ENCODE peak calls at places on chromosomes 6 and 20, in six cellular contexts. T is OCI-LY7, H is astrocyte, D is psoas muscle, X is endodermal cell, S is heart left ventricle. J is an unnamed sample. For H3K9me3, the result is how much of the 10 kb centered on the place peaks cover.

GRCh38 chr6:43935921-43936320 is 165.9 kb downstream of the VEGFA start:
- DNase-seq in T (no peak), H (no peak), D (no peak), X (no peak), S (no peak), J (no peak)

GRCh38 chr6:6969761-6970223 is 138.0 kb upstream of the RREB1 start:
- DNase-seq in T (no peak), H (no peak), D (no peak), X (peak), S (no peak), J (peak)

GRCh38 chr6:36150283-36150682 is 20.0 kb downstream of the MAPK13 start:
- DNase-seq in T (no peak), H (no peak), D (no peak), X (no peak), S (no peak), J (no peak)

GRCh38 chr6:3644613-3645012 is 106.9 kb downstream of the PXDC1 start:
- DNase-seq in T (no peak), H (no peak), D (no peak), X (no peak), S (no peak), J (no peak)

GRCh38 chr6:170583736-170584180 is 679 bp downstream of the PDCD2 start:
- DNase-seq in T (peak), H (no peak), D (no peak), X (no peak), S (no peak), J (no peak)

GRCh38 chr6:7051780-7052440 is 55.9 kb upstream of the RREB1 start:
- DNase-seq in T (no peak), H (peak), D (peak), X (peak), S (peak), J (peak)

GRCh38 chr20:35006009-35006408 is 50.3 kb downstream of the MYH7B start:
- DNase-seq in T (no peak), H (no peak), D (peak), X (peak), S (no peak), J (no peak)

GRCh38 chr6:22149081-22149480 is 147.8 kb downstream of the PRL start:
- DNase-seq in T (no peak), H (no peak), D (no peak), X (no peak), S (no peak), J (no peak)

GRCh38 chr6:21537660-21538059 is 55.9 kb upstream of the SOX4 start:
- DNase-seq in T (no peak), H (no peak), D (no peak), X (no peak), S (no peak), J (no peak)

GRCh38 chr6:168116975-168117899 is 38.2 kb upstream of the FRMD1 start:
- DNase-seq in T (no peak), H (no peak), D (no peak), X (peak), S (peak), J (no peak)

DNA sequence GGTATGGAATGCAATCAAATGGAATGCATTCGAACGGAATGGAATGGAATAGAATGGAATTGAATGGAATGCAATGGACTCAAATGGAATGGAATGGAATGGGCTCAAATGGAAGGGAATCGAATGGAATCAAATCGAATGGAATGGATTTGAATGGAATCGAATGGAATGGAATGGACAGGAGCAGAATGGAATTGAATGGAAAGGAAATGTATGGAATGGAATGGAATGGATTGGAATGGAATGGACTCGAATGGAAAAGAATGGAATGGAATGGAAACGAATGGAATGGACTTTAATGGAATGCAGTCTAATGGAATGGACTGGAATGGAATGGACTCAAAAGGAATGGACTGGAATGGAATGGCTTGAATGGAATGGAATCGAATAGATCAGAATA is 18.3 kb upstream of the DEFB115 start:
- DNase-seq in T (no peak), H (no peak), D (no peak), X (no peak), S (no peak), J (no peak)
- H3K9me3 ChIP-seq in T (half or more), H (under half), D (half or more), X (half or more), S (half or more), J (under half)

GRCh38 chr6:26086214-26086613 is 1.0 kb upstream of the HFE start:
- DNase-seq in T (no peak), H (no peak), D (no peak), X (no peak), S (no peak), J (no peak)

GRCh38 chr6:26088344-26088743 is 1.1 kb downstream of the HFE start:
- DNase-seq in T (no peak), H (no peak), D (no peak), X (no peak), S (no peak), J (no peak)

GRCh38 chr6:26092443-26092842 is 5.2 kb downstream of the HFE start:
- DNase-seq in T (peak), H (no peak), D (no peak), X (no peak), S (no peak), J (no peak)

GRCh38 chr6:26089272-26089671 is 2.0 kb downstream of the HFE start:
- DNase-seq in T (no peak), H (no peak), D (no peak), X (no peak), S (no peak), J (no peak)

GRCh38 chr6:26087284-26088115 is at the start of gene HFE:
- DNase-seq in T (peak), H (peak), D (peak), X (peak), S (peak), J (peak)
- H3K4me3 ChIP-seq in T (peak), H (peak), D (peak), X (peak), S (peak), J (peak)

GRCh38 chr6:101392561-101393230 is 812 bp upstream of the GRIK2 start:
- DNase-seq in T (no peak), H (no peak), D (no peak), X (peak), S (peak), J (no peak)
- H3K27ac ChIP-seq in T (no peak), H (no peak), D (no peak), X (no peak), S (no peak), J (no peak)

GRCh38 chr6:169155481-169155880 is 98.2 kb downstream of the THBS2 start:
- DNase-seq in T (no peak), H (no peak), D (no peak), X (no peak), S (no peak), J (peak)
- H3K9me3 ChIP-seq in T (under half), H (under half), D (under half), X (under half), S (under half), J (under half)

DNA sequence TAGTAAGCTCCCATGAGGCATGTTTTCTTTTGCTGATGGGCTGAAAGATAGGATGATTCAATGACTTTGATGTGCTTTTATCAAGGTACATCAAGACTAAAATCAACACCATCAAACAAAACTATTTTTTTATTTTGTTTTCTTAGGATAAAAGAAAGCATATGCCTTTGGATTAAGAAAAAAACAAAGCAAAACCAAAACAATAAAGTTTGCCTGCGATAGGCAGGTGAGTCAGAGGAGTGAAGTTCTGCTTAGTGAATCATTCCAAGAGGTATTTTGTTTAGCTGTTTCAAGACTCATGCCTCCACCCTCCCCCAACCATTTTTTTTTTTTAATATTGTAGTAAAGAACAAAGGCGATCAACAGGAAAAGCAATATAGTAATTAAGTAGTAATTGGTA is 482.6 kb upstream of the MANEA start:
- DNase-seq in T (no peak), H (peak), D (no peak), X (no peak), S (no peak), J (no peak)
- H3K4me3 ChIP-seq in T (no peak), H (peak), D (no peak), X (no peak), S (no peak), J (no peak)

GRCh38 chr6:109013551-109014101 is 81.0 kb downstream of the SESN1 start:
- DNase-seq in T (no peak), H (no peak), D (no peak), X (no peak), S (no peak), J (no peak)
- H3K27ac ChIP-seq in T (no peak), H (no peak), D (peak), X (no peak), S (no peak), J (no peak)

GRCh38 chr6:164812706-164813105 is 496.7 kb downstream of the C6orf118 start:
- DNase-seq in T (no peak), H (no peak), D (no peak), X (no peak), S (no peak), J (no peak)
- H3K9me3 ChIP-seq in T (under half), H (under half), D (under half), X (under half), S (under half), J (under half)